ENCODE peak calls at places on chromosomes 5 and 9, in eight cellular contexts. One of them, this sample, is unnamed. For H3K4me1, the result is how much of the 10 kb centered on the place peaks cover.

GRCh38 chr5:134566181-134566740 is 40.8 kb downstream of the JADE2 start:
- DNase-seq in cardiac muscle cell: no peak
- DNase-seq in CD8-positive, alpha-beta T cell: no peak
- DNase-seq in HCT116: no peak
- DNase-seq in suprapubic skin: no peak
- DNase-seq in GM23338: no peak
- DNase-seq in fibroblast of lung: no peak
- DNase-seq in left lung: no peak
- DNase-seq in this sample: no peak

GRCh38 chr5:103617090-103617489 is 54.5 kb upstream of the NUDT12 start:
- DNase-seq in cardiac muscle cell: no peak
- DNase-seq in suprapubic skin: no peak
- DNase-seq in fibroblast of lung: no peak
- DNase-seq in HCT116: no peak
- DNase-seq in left lung: no peak
- DNase-seq in GM23338: no peak
- DNase-seq in CD8-positive, alpha-beta T cell: no peak
- DNase-seq in this sample: no peak

GRCh38 chr5:148469446-148470062 is 85.8 kb downstream of the FBXO38 start:
- DNase-seq in GM23338: no peak
- DNase-seq in left lung: no peak
- DNase-seq in HCT116: no peak
- DNase-seq in cardiac muscle cell: peak
- DNase-seq in CD8-positive, alpha-beta T cell: no peak
- DNase-seq in suprapubic skin: no peak
- DNase-seq in fibroblast of lung: peak
- DNase-seq in this sample: peak

GRCh38 chr5:176596689-176597416 is 13.1 kb downstream of the GPRIN1 start:
- DNase-seq in HCT116: no peak
- DNase-seq in cardiac muscle cell: peak
- DNase-seq in suprapubic skin: no peak
- DNase-seq in CD8-positive, alpha-beta T cell: peak
- DNase-seq in GM23338: peak
- DNase-seq in fibroblast of lung: no peak
- DNase-seq in left lung: no peak
- DNase-seq in this sample: peak

GRCh38 chr5:52994266-52994665 is 5.1 kb downstream of the ITGA2 start:
- DNase-seq in cardiac muscle cell: no peak
- DNase-seq in suprapubic skin: no peak
- DNase-seq in fibroblast of lung: peak
- DNase-seq in CD8-positive, alpha-beta T cell: no peak
- DNase-seq in left lung: no peak
- DNase-seq in HCT116: no peak
- DNase-seq in GM23338: no peak
- DNase-seq in this sample: no peak

GRCh38 chr5:139251281-139251687 is 42.3 kb upstream of the MATR3 start:
- DNase-seq in cardiac muscle cell: no peak
- DNase-seq in HCT116: no peak
- DNase-seq in GM23338: no peak
- DNase-seq in left lung: no peak
- DNase-seq in suprapubic skin: no peak
- DNase-seq in CD8-positive, alpha-beta T cell: peak
- DNase-seq in fibroblast of lung: no peak
- DNase-seq in this sample: no peak

GRCh38 chr5:142883025-142883424 is 112.8 kb downstream of the ARHGAP26 start:
- DNase-seq in fibroblast of lung: peak
- DNase-seq in CD8-positive, alpha-beta T cell: no peak
- DNase-seq in suprapubic skin: no peak
- DNase-seq in left lung: no peak
- DNase-seq in GM23338: no peak
- DNase-seq in HCT116: no peak
- DNase-seq in cardiac muscle cell: peak
- DNase-seq in this sample: no peak

GRCh38 chr5:110909950-110910349 is 161.6 kb upstream of the TSLP start:
- DNase-seq in fibroblast of lung: peak
- DNase-seq in GM23338: no peak
- DNase-seq in cardiac muscle cell: peak
- DNase-seq in HCT116: no peak
- DNase-seq in suprapubic skin: no peak
- DNase-seq in CD8-positive, alpha-beta T cell: no peak
- DNase-seq in left lung: no peak
- DNase-seq in this sample: no peak

GRCh38 chr9:122005597-122005996 is 87.5 kb downstream of the TTLL11 start:
- DNase-seq in GM23338: peak
- DNase-seq in HCT116: no peak
- DNase-seq in left lung: no peak
- DNase-seq in CD8-positive, alpha-beta T cell: no peak
- DNase-seq in fibroblast of lung: peak
- DNase-seq in suprapubic skin: no peak
- DNase-seq in cardiac muscle cell: peak
- DNase-seq in this sample: no peak

GRCh38 chr5:116668361-116668760 is 93.7 kb upstream of the SEMA6A start:
- DNase-seq in left lung: no peak
- DNase-seq in GM23338: no peak
- DNase-seq in HCT116: no peak
- DNase-seq in fibroblast of lung: no peak
- DNase-seq in cardiac muscle cell: no peak
- DNase-seq in CD8-positive, alpha-beta T cell: no peak
- DNase-seq in suprapubic skin: no peak
- DNase-seq in this sample: no peak

GRCh38 chr5:11595045-11595444 is 309.2 kb downstream of the CTNND2 start:
- DNase-seq in cardiac muscle cell: no peak
- DNase-seq in fibroblast of lung: no peak
- DNase-seq in left lung: no peak
- DNase-seq in HCT116: no peak
- DNase-seq in CD8-positive, alpha-beta T cell: no peak
- DNase-seq in GM23338: peak
- DNase-seq in suprapubic skin: no peak
- DNase-seq in this sample: no peak

GRCh38 chr5:134584662-134585061 is 48.0 kb downstream of the SAR1B start:
- DNase-seq in CD8-positive, alpha-beta T cell: no peak
- DNase-seq in cardiac muscle cell: no peak
- DNase-seq in left lung: no peak
- DNase-seq in GM23338: no peak
- DNase-seq in fibroblast of lung: no peak
- DNase-seq in HCT116: no peak
- DNase-seq in suprapubic skin: no peak
- DNase-seq in this sample: no peak

GRCh38 chr5:153974131-153974812 is 64.4 kb downstream of the FAM114A2 start:
- DNase-seq in suprapubic skin: no peak
- DNase-seq in GM23338: peak
- DNase-seq in HCT116: peak
- DNase-seq in cardiac muscle cell: peak
- DNase-seq in CD8-positive, alpha-beta T cell: peak
- DNase-seq in fibroblast of lung: peak
- DNase-seq in left lung: no peak
- DNase-seq in this sample: no peak

GRCh38 chr5:117209479-117209878 is 634.9 kb upstream of the SEMA6A start:
- DNase-seq in HCT116: no peak
- DNase-seq in CD8-positive, alpha-beta T cell: no peak
- DNase-seq in GM23338: no peak
- DNase-seq in cardiac muscle cell: no peak
- DNase-seq in suprapubic skin: no peak
- DNase-seq in fibroblast of lung: no peak
- DNase-seq in left lung: no peak
- DNase-seq in this sample: no peak

GRCh38 chr9:100440071-100440470 is 13.1 kb downstream of the MSANTD3 start:
- DNase-seq in suprapubic skin: no peak
- DNase-seq in HCT116: no peak
- DNase-seq in fibroblast of lung: peak
- DNase-seq in CD8-positive, alpha-beta T cell: no peak
- DNase-seq in cardiac muscle cell: peak
- DNase-seq in GM23338: no peak
- DNase-seq in left lung: no peak
- DNase-seq in this sample: peak

GRCh38 chr5:113520429-113520828 is 6.9 kb downstream of the YTHDC2 start:
- DNase-seq in CD8-positive, alpha-beta T cell: no peak
- DNase-seq in HCT116: no peak
- DNase-seq in GM23338: no peak
- DNase-seq in cardiac muscle cell: no peak
- DNase-seq in suprapubic skin: no peak
- DNase-seq in fibroblast of lung: peak
- DNase-seq in left lung: no peak
- DNase-seq in this sample: no peak

GRCh38 chr5:56100429-56101176 is 105.8 kb upstream of the IL6ST start:
- DNase-seq in suprapubic skin: no peak
- DNase-seq in CD8-positive, alpha-beta T cell: no peak
- DNase-seq in fibroblast of lung: no peak
- DNase-seq in GM23338: no peak
- DNase-seq in left lung: no peak
- DNase-seq in cardiac muscle cell: no peak
- DNase-seq in HCT116: no peak
- DNase-seq in this sample: no peak

GRCh38 chr9:21455320-21455719 is 15.1 kb downstream of the IFNA1 start:
- DNase-seq in GM23338: peak
- DNase-seq in cardiac muscle cell: peak
- DNase-seq in fibroblast of lung: no peak
- DNase-seq in suprapubic skin: no peak
- DNase-seq in HCT116: peak
- DNase-seq in left lung: no peak
- DNase-seq in CD8-positive, alpha-beta T cell: peak
- DNase-seq in this sample: no peak

GRCh38 chr5:76402880-76403712 is at the start of gene IQGAP2:
- DNase-seq in HCT116: peak
- DNase-seq in fibroblast of lung: peak
- DNase-seq in left lung: peak
- DNase-seq in GM23338: peak
- DNase-seq in suprapubic skin: peak
- DNase-seq in cardiac muscle cell: peak
- DNase-seq in CD8-positive, alpha-beta T cell: peak
- DNase-seq in this sample: peak
- H3K27ac ChIP-seq in HCT116: no peak
- H3K27ac ChIP-seq in fibroblast of lung: no peak
- H3K27ac ChIP-seq in left lung: peak
- H3K27ac ChIP-seq in GM23338: peak
- H3K27ac ChIP-seq in suprapubic skin: peak
- H3K27ac ChIP-seq in cardiac muscle cell: no peak
- H3K27ac ChIP-seq in CD8-positive, alpha-beta T cell: peak
- H3K27ac ChIP-seq in this sample: peak

DNA sequence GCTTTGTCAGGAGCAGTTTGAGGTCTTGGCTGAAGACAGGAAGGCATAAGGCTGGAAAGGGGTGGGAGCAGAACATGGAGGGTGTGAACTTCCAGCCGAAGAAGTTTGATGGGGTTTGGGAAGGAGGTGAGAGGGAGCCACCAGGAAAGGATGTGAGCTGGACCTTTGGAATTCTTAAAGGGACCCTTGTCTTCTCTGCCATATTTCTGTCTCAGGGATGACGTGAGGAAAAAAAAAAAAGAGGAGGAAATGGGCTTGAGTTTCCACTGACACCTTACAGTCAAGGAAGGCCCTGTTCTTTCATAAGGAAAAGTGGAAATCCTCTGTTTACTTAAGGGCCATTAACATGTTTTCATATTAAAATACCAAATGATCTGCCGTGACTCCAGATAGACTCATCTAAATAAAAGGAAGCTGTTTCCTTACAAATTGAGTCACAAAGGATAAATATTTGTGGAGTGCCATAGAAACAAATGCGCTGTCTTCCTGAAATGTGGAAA is 132.1 kb downstream of the PALM2AKAP2 start:
- DNase-seq in HCT116: no peak
- DNase-seq in cardiac muscle cell: peak
- DNase-seq in GM23338: no peak
- DNase-seq in fibroblast of lung: peak
- DNase-seq in left lung: no peak
- DNase-seq in suprapubic skin: no peak
- DNase-seq in CD8-positive, alpha-beta T cell: no peak
- DNase-seq in this sample: no peak
- H3K4me1 ChIP-seq in HCT116: under half
- H3K4me1 ChIP-seq in cardiac muscle cell: under half
- H3K4me1 ChIP-seq in GM23338: under half
- H3K4me1 ChIP-seq in fibroblast of lung: under half
- H3K4me1 ChIP-seq in left lung: under half
- H3K4me1 ChIP-seq in suprapubic skin: under half
- H3K4me1 ChIP-seq in CD8-positive, alpha-beta T cell: under half
- H3K4me1 ChIP-seq in this sample: under half

DNA sequence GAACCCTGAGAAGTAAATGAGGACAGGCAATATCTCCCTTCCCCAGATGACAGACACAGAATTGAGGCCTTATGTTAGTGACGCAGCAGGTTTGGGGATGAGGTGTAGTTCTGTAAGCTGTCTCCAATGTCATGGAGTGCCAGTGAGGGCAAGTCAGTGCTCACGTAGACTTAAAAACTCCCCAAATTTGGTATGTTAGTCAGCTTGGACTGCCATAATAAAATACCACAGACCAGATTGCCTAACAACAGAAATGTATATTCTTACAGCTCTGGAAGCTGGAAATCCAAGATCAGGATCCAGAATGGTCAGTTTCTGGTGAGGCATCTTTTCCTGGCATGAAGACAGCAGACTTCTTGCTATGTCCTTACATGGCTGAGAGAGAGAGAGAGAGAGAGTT is 14.9 kb downstream of the FOXI1 start:
- DNase-seq in HCT116: no peak
- DNase-seq in suprapubic skin: no peak
- DNase-seq in fibroblast of lung: peak
- DNase-seq in GM23338: no peak
- DNase-seq in CD8-positive, alpha-beta T cell: no peak
- DNase-seq in cardiac muscle cell: peak
- DNase-seq in left lung: no peak
- DNase-seq in this sample: no peak
- H3K27ac ChIP-seq in HCT116: no peak
- H3K27ac ChIP-seq in suprapubic skin: no peak
- H3K27ac ChIP-seq in fibroblast of lung: peak
- H3K27ac ChIP-seq in GM23338: no peak
- H3K27ac ChIP-seq in CD8-positive, alpha-beta T cell: no peak
- H3K27ac ChIP-seq in cardiac muscle cell: no peak
- H3K27ac ChIP-seq in left lung: no peak
- H3K27ac ChIP-seq in this sample: no peak

DNA sequence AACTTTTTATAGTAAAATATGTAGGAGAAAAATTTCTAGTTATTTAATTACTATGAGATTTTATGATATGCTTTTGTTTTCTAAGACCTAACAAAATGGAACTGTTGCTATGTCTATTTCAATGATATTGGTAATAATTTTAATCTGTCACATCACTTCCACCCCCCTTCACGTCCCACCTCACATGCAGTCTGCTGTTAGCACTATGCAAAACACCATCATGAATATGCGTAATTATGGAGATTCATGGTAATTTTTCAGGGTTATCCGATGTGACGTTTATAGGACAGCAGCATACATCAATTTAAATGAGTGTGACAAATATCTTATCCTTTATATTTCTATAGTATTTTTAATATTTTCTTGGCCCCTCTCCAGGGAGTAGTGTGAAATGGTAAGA is 283.8 kb upstream of the TMEM161B start:
- DNase-seq in cardiac muscle cell: no peak
- DNase-seq in HCT116: no peak
- DNase-seq in GM23338: no peak
- DNase-seq in CD8-positive, alpha-beta T cell: no peak
- DNase-seq in left lung: no peak
- DNase-seq in suprapubic skin: no peak
- DNase-seq in fibroblast of lung: no peak
- DNase-seq in this sample: no peak
- H3K4me1 ChIP-seq in cardiac muscle cell: under half
- H3K4me1 ChIP-seq in HCT116: under half
- H3K4me1 ChIP-seq in GM23338: under half
- H3K4me1 ChIP-seq in CD8-positive, alpha-beta T cell: under half
- H3K4me1 ChIP-seq in left lung: under half
- H3K4me1 ChIP-seq in suprapubic skin: under half
- H3K4me1 ChIP-seq in fibroblast of lung: under half
- H3K4me1 ChIP-seq in this sample: under half

This sample was measured in thyroid gland.